ENCODE peak calls at places on chromosome 21, in four cellular contexts. One of them, this sample, is unnamed.

GRCh38 chr21:15483138-15483780 is 246.5 kb upstream of the USP25 start:
- DNase-seq in K562: peak
- DNase-seq in GM12878: peak
- DNase-seq in A549: peak
- DNase-seq in this sample: peak

GRCh38 chr21:15121655-15122120 is 56.9 kb upstream of the NRIP1 start:
- DNase-seq in GM12878: no peak
- DNase-seq in K562: no peak
- DNase-seq in A549: peak
- DNase-seq in this sample: peak

GRCh38 chr21:44681861-44682579 is at the start of gene KRTAP12-1:
- DNase-seq in K562: no peak
- DNase-seq in GM12878: no peak
- DNase-seq in A549: no peak
- DNase-seq in this sample: no peak

GRCh38 chr21:24076179-24076578 is 1531.1 kb downstream of the MRPL39 start:
- DNase-seq in K562: no peak
- DNase-seq in GM12878: no peak
- DNase-seq in A549: no peak
- DNase-seq in this sample: peak

GRCh38 chr21:19340303-19340702 is 936.7 kb upstream of the TMPRSS15 start:
- DNase-seq in K562: no peak
- DNase-seq in A549: no peak
- DNase-seq in GM12878: no peak
- DNase-seq in this sample: no peak

GRCh38 chr21:38542263-38542662 is 44.0 kb upstream of the ERG start:
- DNase-seq in A549: no peak
- DNase-seq in GM12878: no peak
- DNase-seq in K562: no peak
- DNase-seq in this sample: no peak

GRCh38 chr21:29315155-29315749 is 16.5 kb downstream of the BACH1 start:
- DNase-seq in A549: no peak
- DNase-seq in K562: no peak
- DNase-seq in GM12878: no peak
- DNase-seq in this sample: no peak

GRCh38 chr21:46124926-46125845 is 27.3 kb downstream of the COL6A2 start:
- DNase-seq in A549: no peak
- DNase-seq in GM12878: no peak
- DNase-seq in K562: no peak
- DNase-seq in this sample: no peak

GRCh38 chr21:33924079-33924765 is 8.6 kb upstream of the ATP5PO start:
- DNase-seq in K562: peak
- DNase-seq in GM12878: peak
- DNase-seq in A549: peak
- DNase-seq in this sample: peak

GRCh38 chr21:24197956-24198355 is 1409.3 kb downstream of the MRPL39 start:
- DNase-seq in K562: no peak
- DNase-seq in A549: no peak
- DNase-seq in GM12878: no peak
- DNase-seq in this sample: peak

GRCh38 chr21:25550805-25551204 is 56.5 kb downstream of the MRPL39 start:
- DNase-seq in K562: no peak
- DNase-seq in A549: no peak
- DNase-seq in GM12878: no peak
- DNase-seq in this sample: no peak

GRCh38 chr21:44758781-44759627 is 42.6 kb downstream of the UBE2G2 start:
- DNase-seq in K562: no peak
- DNase-seq in GM12878: no peak
- DNase-seq in A549: no peak
- DNase-seq in this sample: no peak

GRCh38 chr21:43916691-43917514 is 51.9 kb downstream of the AGPAT3 start:
- DNase-seq in GM12878: peak
- DNase-seq in K562: peak
- DNase-seq in A549: no peak
- DNase-seq in this sample: peak

GRCh38 chr21:36874665-36875064 is 91.8 kb downstream of the HLCS start:
- DNase-seq in GM12878: no peak
- DNase-seq in A549: no peak
- DNase-seq in K562: no peak
- DNase-seq in this sample: no peak

GRCh38 chr21:41242238-41242829 is 74.3 kb upstream of the FAM3B start:
- DNase-seq in GM12878: no peak
- DNase-seq in K562: no peak
- DNase-seq in A549: no peak
- DNase-seq in this sample: no peak

GRCh38 chr21:36769051-36769867 is 70.3 kb downstream of the SIM2 start:
- DNase-seq in K562: no peak
- DNase-seq in A549: no peak
- DNase-seq in GM12878: no peak
- DNase-seq in this sample: peak

GRCh38 chr21:27804515-27804914 is 837.6 kb upstream of the ADAMTS5 start:
- DNase-seq in A549: no peak
- DNase-seq in GM12878: no peak
- DNase-seq in K562: no peak
- DNase-seq in this sample: no peak

GRCh38 chr21:38400195-38400695 is 98.0 kb downstream of the ERG start:
- DNase-seq in A549: no peak
- DNase-seq in K562: no peak
- DNase-seq in GM12878: no peak
- DNase-seq in this sample: no peak

GRCh38 chr21:33071878-33072306 is 2.0 kb downstream of the OLIG1 start:
- DNase-seq in GM12878: no peak
- DNase-seq in K562: no peak
- DNase-seq in A549: no peak
- DNase-seq in this sample: peak

GRCh38 chr21:46171996-46172862 is 12.0 kb downstream of the SPATC1L start:
- DNase-seq in K562: no peak
- DNase-seq in GM12878: no peak
- DNase-seq in A549: no peak
- DNase-seq in this sample: no peak

GRCh38 chr21:44443891-44444285 is 11.4 kb upstream of the LRRC3 start:
- DNase-seq in A549: no peak
- DNase-seq in GM12878: no peak
- DNase-seq in K562: no peak
- DNase-seq in this sample: no peak

GRCh38 chr21:36929622-36930021 is 36.8 kb downstream of the HLCS start:
- DNase-seq in GM12878: no peak
- DNase-seq in K562: no peak
- DNase-seq in A549: peak
- DNase-seq in this sample: peak

GRCh38 chr21:38879912-38880577 is 74.3 kb downstream of the ETS2 start:
- DNase-seq in K562: no peak
- DNase-seq in GM12878: no peak
- DNase-seq in A549: no peak
- DNase-seq in this sample: no peak

GRCh38 chr21:37429356-37429755 is 62.8 kb downstream of the DYRK1A start:
- DNase-seq in K562: no peak
- DNase-seq in GM12878: no peak
- DNase-seq in A549: no peak
- DNase-seq in this sample: no peak

GRCh38 chr21:33403128-33403785 is at the start of gene IFNGR2:
- DNase-seq in K562: peak
- DNase-seq in GM12878: no peak
- DNase-seq in A549: no peak
- DNase-seq in this sample: no peak

GRCh38 chr21:45004481-45005263 is 64.8 kb downstream of the SLX9 start:
- DNase-seq in GM12878: no peak
- DNase-seq in K562: peak
- DNase-seq in A549: no peak
- DNase-seq in this sample: peak

GRCh38 chr21:21309510-21309909 is 311.3 kb downstream of the NCAM2 start:
- DNase-seq in A549: no peak
- DNase-seq in K562: no peak
- DNase-seq in GM12878: no peak
- DNase-seq in this sample: no peak

GRCh38 chr21:28952686-28953085 is 40.0 kb downstream of the LTN1 start:
- DNase-seq in A549: no peak
- DNase-seq in GM12878: no peak
- DNase-seq in K562: no peak
- DNase-seq in this sample: peak

GRCh38 chr21:46213620-46214286 is 14.8 kb downstream of the LSS start:
- DNase-seq in GM12878: no peak
- DNase-seq in K562: no peak
- DNase-seq in A549: no peak
- DNase-seq in this sample: no peak

GRCh38 chr21:28431527-28432200 is 561.0 kb downstream of the LTN1 start:
- DNase-seq in K562: no peak
- DNase-seq in A549: no peak
- DNase-seq in GM12878: no peak
- DNase-seq in this sample: peak

GRCh38 chr21:33025471-33026298 is at the start of gene OLIG2:
- DNase-seq in K562: peak
- DNase-seq in GM12878: no peak
- DNase-seq in A549: no peak
- DNase-seq in this sample: peak

GRCh38 chr21:46111193-46111571 is 13.3 kb downstream of the COL6A2 start:
- DNase-seq in K562: no peak
- DNase-seq in GM12878: no peak
- DNase-seq in A549: no peak
- DNase-seq in this sample: no peak

GRCh38 chr21:37503848-37504467 is 137.4 kb downstream of the DYRK1A start:
- DNase-seq in A549: no peak
- DNase-seq in K562: no peak
- DNase-seq in GM12878: no peak
- DNase-seq in this sample: peak

GRCh38 chr21:42541618-42542017 is 28.0 kb downstream of the SLC37A1 start:
- DNase-seq in GM12878: no peak
- DNase-seq in A549: no peak
- DNase-seq in K562: no peak
- DNase-seq in this sample: no peak

GRCh38 chr21:42542596-42542995 is 28.9 kb downstream of the SLC37A1 start:
- DNase-seq in GM12878: no peak
- DNase-seq in A549: no peak
- DNase-seq in K562: no peak
- DNase-seq in this sample: no peak

GRCh38 chr21:42542196-42542595 is 28.5 kb downstream of the SLC37A1 start:
- DNase-seq in GM12878: no peak
- DNase-seq in A549: no peak
- DNase-seq in K562: no peak
- DNase-seq in this sample: no peak

GRCh38 chr21:42544544-42544943 is 30.9 kb downstream of the SLC37A1 start:
- DNase-seq in K562: peak
- DNase-seq in A549: no peak
- DNase-seq in GM12878: no peak
- DNase-seq in this sample: no peak

GRCh38 chr21:42543106-42543847 is 29.6 kb downstream of the SLC37A1 start:
- DNase-seq in A549: no peak
- DNase-seq in GM12878: no peak
- DNase-seq in K562: no peak
- DNase-seq in this sample: no peak
- TF ChIP-seq ELK1 in A549: no peak
- TF ChIP-seq ELK1 in GM12878: no peak
- TF ChIP-seq ELK1 in K562: no peak
- TF ChIP-seq ELK1 in this sample: no peak

DNA sequence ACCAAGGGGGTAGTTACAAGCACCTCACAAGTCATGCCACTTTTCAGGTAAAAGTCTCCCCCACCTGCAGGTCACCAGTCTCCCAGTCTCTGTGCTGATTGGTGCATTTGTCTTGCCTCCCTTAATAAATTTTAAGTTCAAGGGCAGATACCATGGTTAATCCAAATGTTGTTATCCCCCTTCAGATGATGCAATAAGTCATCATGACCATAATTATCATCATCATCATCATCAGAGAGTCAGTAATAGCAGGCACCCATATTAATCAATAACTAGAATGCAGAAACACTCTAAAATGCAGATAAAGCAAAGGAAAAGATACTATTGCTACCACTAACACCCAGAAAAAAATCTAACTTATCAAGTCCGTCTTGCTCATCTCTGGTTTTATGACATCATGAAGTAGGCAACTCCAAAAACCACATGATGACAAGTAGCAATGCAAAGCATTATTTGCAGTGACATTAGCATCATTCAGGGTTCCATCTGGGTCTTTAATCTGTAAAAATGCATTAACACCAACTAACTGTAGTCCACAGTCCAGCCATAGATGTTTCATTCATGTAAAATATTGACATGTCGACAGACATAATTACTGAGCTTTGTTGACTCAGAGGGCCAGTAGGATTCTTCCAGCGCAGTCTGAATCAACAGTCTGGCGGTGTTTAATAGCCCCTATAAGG is 492.0 kb upstream of the RUNX1 start:
- DNase-seq in A549: no peak
- DNase-seq in GM12878: no peak
- DNase-seq in K562: no peak
- DNase-seq in this sample: no peak
- TF ChIP-seq ELK1 in A549: no peak
- TF ChIP-seq ELK1 in GM12878: no peak
- TF ChIP-seq ELK1 in K562: no peak
- TF ChIP-seq ELK1 in this sample: no peak

GRCh38 chr21:35396655-35397054 is 347.6 kb upstream of the RUNX1 start:
- DNase-seq in GM12878: no peak
- DNase-seq in K562: no peak
- DNase-seq in A549: no peak
- DNase-seq in this sample: no peak

GRCh38 chr21:35394049-35394448 is 344.9 kb upstream of the RUNX1 start:
- DNase-seq in A549: no peak
- DNase-seq in GM12878: no peak
- DNase-seq in K562: no peak
- DNase-seq in this sample: no peak

GRCh38 chr21:35394634-35395369 is 345.7 kb upstream of the RUNX1 start:
- DNase-seq in A549: no peak
- DNase-seq in GM12878: no peak
- DNase-seq in K562: no peak
- DNase-seq in this sample: no peak

GRCh38 chr21:35398366-35398982 is 349.4 kb upstream of the RUNX1 start:
- DNase-seq in A549: no peak
- DNase-seq in GM12878: no peak
- DNase-seq in K562: no peak
- DNase-seq in this sample: peak

GRCh38 chr21:35395728-35396127 is 346.6 kb upstream of the RUNX1 start:
- DNase-seq in GM12878: no peak
- DNase-seq in K562: no peak
- DNase-seq in A549: no peak
- DNase-seq in this sample: peak
- TF ChIP-seq ELK1 in GM12878: no peak
- TF ChIP-seq ELK1 in K562: no peak
- TF ChIP-seq ELK1 in A549: no peak
- TF ChIP-seq ELK1 in this sample: no peak

GRCh38 chr21:31597683-31598082 is 61.8 kb upstream of the SOD1 start:
- DNase-seq in K562: no peak
- DNase-seq in GM12878: no peak
- DNase-seq in A549: no peak
- DNase-seq in this sample: no peak
- TF ChIP-seq ELK1 in K562: no peak
- TF ChIP-seq ELK1 in GM12878: no peak
- TF ChIP-seq ELK1 in A549: no peak
- TF ChIP-seq ELK1 in this sample: no peak

GRCh38 chr21:26637346-26637745 is 64.3 kb upstream of the CYYR1 start:
- DNase-seq in GM12878: no peak
- DNase-seq in A549: no peak
- DNase-seq in K562: no peak
- DNase-seq in this sample: no peak
- TF ChIP-seq ELK1 in GM12878: no peak
- TF ChIP-seq ELK1 in A549: no peak
- TF ChIP-seq ELK1 in K562: no peak
- TF ChIP-seq ELK1 in this sample: no peak